ENCODE peak calls at places on chromosomes 6 and 20, in four cellular contexts. E is fibroblast of lung, Q is heart right ventricle, A is amygdala. T is an unnamed sample.
A peak's percentile ranks its signal among the peaks of the same experiment; 100 is the strongest.

GRCh38 chr20:4014031-4014474 is 1.3 kb downstream of the RNF24 start:
- DNase-seq in E (peak; percentile 79), Q (no peak), A (no peak), T (no peak)

GRCh38 chr20:21265457-21266190 is 37.5 kb upstream of the XRN2 start:
- DNase-seq in E (no peak), Q (no peak), A (no peak), T (no peak)

GRCh38 chr20:36281785-36282380 is 24.3 kb upstream of the DLGAP4 start:
- DNase-seq in E (no peak), Q (no peak), A (no peak), T (no peak)

GRCh38 chr6:156390621-156391378 is 386.4 kb upstream of the ARID1B start:
- DNase-seq in E (no peak), Q (no peak), A (no peak), T (no peak)

GRCh38 chr20:63178889-63179751 is 36.8 kb downstream of the YTHDF1 start:
- DNase-seq in E (no peak), Q (peak; percentile 46), A (peak; percentile 56), T (peak; percentile 28)

GRCh38 chr6:28646650-28647049 is 121.0 kb downstream of the GPX5 start:
- DNase-seq in E (no peak), Q (no peak), A (no peak), T (no peak)

GRCh38 chr20:17533396-17533795 is 2.2 kb upstream of the BFSP1 start:
- DNase-seq in E (peak; percentile 60), Q (no peak), A (no peak), T (no peak)

GRCh38 chr6:111069722-111070406 is 17.4 kb upstream of the SLC16A10 start:
- DNase-seq in E (no peak), Q (no peak), A (no peak), T (no peak)

GRCh38 chr6:168440520-168441433 is at the start of gene SMOC2:
- DNase-seq in E (no peak), Q (peak; percentile 58), A (no peak), T (peak; percentile 66)

GRCh38 chr20:42747765-42748411 is 441.8 kb downstream of the PTPRT start:
- DNase-seq in E (no peak), Q (no peak), A (no peak), T (no peak)

GRCh38 chr20:7691647-7692046 is 248.6 kb downstream of the HAO1 start:
- DNase-seq in E (peak; percentile 59), Q (no peak), A (no peak), T (no peak)

GRCh38 chr6:25250878-25251277 is 28.3 kb upstream of the CARMIL1 start:
- DNase-seq in E (peak; percentile 67), Q (no peak), A (no peak), T (no peak)

GRCh38 chr20:57792386-57793095 is 82.7 kb upstream of the PMEPA1 start:
- DNase-seq in E (peak; percentile 19), Q (no peak), A (no peak), T (no peak)

GRCh38 chr6:75438186-75438880 is 55.3 kb downstream of the FILIP1 start:
- DNase-seq in E (no peak), Q (no peak), A (no peak), T (no peak)

GRCh38 chr6:137353842-137354397 is 134.7 kb upstream of the IFNGR1 start:
- DNase-seq in E (no peak), Q (no peak), A (no peak), T (no peak)

GRCh38 chr6:33607784-33608161 is 13.3 kb upstream of the ITPR3 start:
- DNase-seq in E (no peak), Q (no peak), A (no peak), T (no peak)

GRCh38 chr6:124073021-124073420 is 269.4 kb downstream of the NKAIN2 start:
- DNase-seq in E (peak; percentile 34), Q (no peak), A (no peak), T (no peak)

T was measured in left ventricle myocardium inferior.